ENCODE peak calls at places on chromosomes 6 and 20, in seven cellular contexts. Z is islet precursor cell, O is epithelial cell of esophagus, J is OCI-LY7, K is renal cortical epithelial cell, S is D341Med, W is transverse colon. Y is an unnamed sample.

GRCh38 chr6:110188791-110189190 is 8.6 kb downstream of the CDC40 start:
- DNase-seq in Z (no peak), O (peak; percentile 54), J (no peak), K (peak; percentile 76), S (no peak), W (no peak), Y (no peak)

GRCh38 chr20:33169176-33169794 is 1.3 kb downstream of the BPIFA2 start:
- DNase-seq in Z (no peak), O (no peak), J (peak; percentile 4), K (no peak), S (no peak), W (no peak), Y (no peak)

GRCh38 chr6:132713355-132714134 is at the start of gene VNN1:
- DNase-seq in Z (no peak), O (no peak), J (peak; percentile 13), K (peak; percentile 68), S (no peak), W (peak; percentile 29), Y (no peak)

GRCh38 chr20:58496429-58496769 is 18.8 kb downstream of the APCDD1L start:
- DNase-seq in Z (no peak), O (no peak), J (no peak), K (no peak), S (no peak), W (no peak), Y (no peak)

GRCh38 chr6:44956426-44956825 is 371.7 kb upstream of the RUNX2 start:
- DNase-seq in Z (no peak), O (no peak), J (no peak), K (no peak), S (no peak), W (no peak), Y (no peak)

GRCh38 chr6:163375361-163375760 is 39.2 kb upstream of the QKI start:
- DNase-seq in Z (no peak), O (no peak), J (no peak), K (no peak), S (no peak), W (no peak), Y (no peak)

GRCh38 chr6:151118453-151119123 is 121.2 kb upstream of the AKAP12 start:
- DNase-seq in Z (no peak), O (no peak), J (no peak), K (no peak), S (no peak), W (no peak), Y (no peak)

GRCh38 chr20:63837475-63837874 is 6.4 kb upstream of the ZBTB46 start:
- DNase-seq in Z (no peak), O (peak; percentile 49), J (no peak), K (peak; percentile 23), S (no peak), W (no peak), Y (no peak)

GRCh38 chr6:30006170-30007131 is 54.6 kb upstream of the POLR1H start:
- DNase-seq in Z (no peak), O (no peak), J (no peak), K (no peak), S (peak; percentile 33), W (peak; percentile 20), Y (peak; percentile 41)

GRCh38 chr6:111872521-111873177 is 603 bp downstream of the FYN start:
- DNase-seq in Z (no peak), O (no peak), J (peak; percentile 52), K (no peak), S (peak; percentile 80), W (peak; percentile 34), Y (no peak)

GRCh38 chr20:31849306-31849930 is 4.0 kb upstream of the FOXS1 start:
- DNase-seq in Z (no peak), O (peak; percentile 64), J (no peak), K (no peak), S (no peak), W (peak; percentile 62), Y (peak; percentile 87)

GRCh38 chr6:72248621-72249020 is 362.3 kb downstream of the RIMS1 start:
- DNase-seq in Z (no peak), O (no peak), J (no peak), K (peak; percentile 13), S (no peak), W (no peak), Y (no peak)

GRCh38 chr20:63656451-63656850 is 1.7 kb upstream of the RTEL1 start:
- DNase-seq in Z (no peak), O (no peak), J (no peak), K (no peak), S (no peak), W (no peak), Y (no peak)

GRCh38 chr20:31475472-31476312 is 604 bp downstream of the REM1 start:
- DNase-seq in Z (no peak), O (no peak), J (no peak), K (no peak), S (no peak), W (no peak), Y (no peak)

GRCh38 chr6:35474978-35475570 is 6.9 kb downstream of the RPL10A start:
- DNase-seq in Z (no peak), O (no peak), J (no peak), K (no peak), S (peak; percentile 41), W (no peak), Y (no peak)

GRCh38 chr20:4925842-4926530 is 75.3 kb downstream of the SLC23A2 start:
- DNase-seq in Z (no peak), O (peak; percentile 85), J (no peak), K (peak; percentile 23), S (no peak), W (peak; percentile 56), Y (peak; percentile 75)

GRCh38 chr20:46056970-46057855 is 28.2 kb downstream of the SLC12A5 start:
- DNase-seq in Z (peak; percentile 81), O (peak; percentile 60), J (no peak), K (no peak), S (no peak), W (no peak), Y (peak; percentile 31)

GRCh38 chr20:38706482-38706881 is 17.8 kb upstream of the SLC32A1 start:
- DNase-seq in Z (peak; percentile 58), O (no peak), J (no peak), K (no peak), S (no peak), W (no peak), Y (no peak)

GRCh38 chr20:46764068-46764467 is 54.6 kb downstream of the SLC2A10 start:
- DNase-seq in Z (no peak), O (no peak), J (no peak), K (no peak), S (no peak), W (no peak), Y (no peak)

GRCh38 chr20:36182604-36183154 is 28.1 kb downstream of the EPB41L1 start:
- DNase-seq in Z (no peak), O (no peak), J (no peak), K (no peak), S (no peak), W (no peak), Y (no peak)

GRCh38 chr20:57709823-57710799 is at the start of gene PMEPA1:
- DNase-seq in Z (peak; percentile 98), O (peak; percentile 98), J (peak; percentile 89), K (peak; percentile 80), S (peak; percentile 98), W (peak; percentile 95), Y (peak; percentile 96)

GRCh38 chr6:78835817-78836216 is 31.5 kb upstream of the IRAK1BP1 start:
- DNase-seq in Z (no peak), O (peak; percentile 45), J (no peak), K (no peak), S (no peak), W (no peak), Y (no peak)

GRCh38 chr20:58001381-58001780 is 227.1 kb downstream of the ANKRD60 start:
- DNase-seq in Z (no peak), O (no peak), J (no peak), K (peak; percentile 40), S (no peak), W (no peak), Y (peak; percentile 30)

GRCh38 chr20:4227085-4227821 is 211.9 kb upstream of the RNF24 start:
- DNase-seq in Z (peak; percentile 83), O (peak; percentile 53), J (peak; percentile 8), K (peak; percentile 68), S (no peak), W (no peak), Y (no peak)

GRCh38 chr6:36559394-36559793 is 12.1 kb upstream of the STK38 start:
- DNase-seq in Z (no peak), O (no peak), J (peak; percentile 43), K (no peak), S (no peak), W (no peak), Y (no peak)

GRCh38 chr6:113994934-113995342 is 24.0 kb upstream of the HDAC2 start:
- DNase-seq in Z (peak; percentile 95), O (peak; percentile 87), J (peak; percentile 40), K (peak; percentile 87), S (peak; percentile 79), W (peak; percentile 18), Y (peak; percentile 26)

GRCh38 chr6:118708055-118708454 is 56.7 kb upstream of the CEP85L start:
- DNase-seq in Z (no peak), O (peak; percentile 57), J (peak; percentile 21), K (peak; percentile 38), S (no peak), W (no peak), Y (no peak)

GRCh38 chr6:99356641-99357040 is 7.2 kb upstream of the FAXC start:
- DNase-seq in Z (no peak), O (no peak), J (no peak), K (no peak), S (no peak), W (no peak), Y (no peak)

GRCh38 chr6:153767127-153767526 is 271.9 kb upstream of the OPRM1 start:
- DNase-seq in Z (no peak), O (no peak), J (no peak), K (no peak), S (no peak), W (no peak), Y (no peak)

GRCh38 chr20:23625236-23625964 is 12.4 kb downstream of the CST3 start:
- DNase-seq in Z (peak; percentile 55), O (peak; percentile 85), J (no peak), K (peak; percentile 25), S (no peak), W (no peak), Y (no peak)

GRCh38 chr6:125014157-125014957 is 52.1 kb downstream of the RNF217 start:
- DNase-seq in Z (no peak), O (peak; percentile 62), J (peak; percentile 1), K (peak; percentile 42), S (no peak), W (no peak), Y (no peak)

GRCh38 chr6:166478782-166479592 is 96.2 kb upstream of the MPC1 start:
- DNase-seq in Z (no peak), O (no peak), J (no peak), K (no peak), S (no peak), W (no peak), Y (no peak)

GRCh38 chr6:31086788-31087440 is 25.5 kb downstream of the C6orf15 start:
- DNase-seq in Z (no peak), O (peak; percentile 45), J (no peak), K (peak; percentile 60), S (no peak), W (no peak), Y (no peak)

GRCh38 chr6:7559651-7560385 is 18.3 kb downstream of the DSP start:
- DNase-seq in Z (no peak), O (peak; percentile 87), J (no peak), K (no peak), S (no peak), W (no peak), Y (no peak)

GRCh38 chr6:166736606-166737005 is 109.6 kb upstream of the RPS6KA2 start:
- DNase-seq in Z (peak; percentile 82), O (peak; percentile 94), J (no peak), K (peak; percentile 77), S (no peak), W (no peak), Y (no peak)

Y was measured in body of pancreas.